ENCODE peak calls at places on chromosomes 11 and 22, in five cellular contexts. Z is memory B cell, Q is fibroblast of pulmonary artery, D is aorta, M is sigmoid colon. X is an unnamed sample.

GRCh38 chr22:32844251-32844650 is 42.7 kb downstream of the TIMP3 start:
- DNase-seq in Z (no peak), Q (no peak), D (no peak), M (no peak), X (no peak)

GRCh38 chr11:120376547-120377182 is 40.5 kb downstream of the ARHGEF12 start:
- DNase-seq in Z (no peak), Q (no peak), D (no peak), M (no peak), X (no peak)

GRCh38 chr11:130947481-130947880 is 31.2 kb upstream of the SNX19 start:
- DNase-seq in Z (no peak), Q (no peak), D (no peak), M (no peak), X (no peak)

GRCh38 chr11:45580399-45580798 is 85.0 kb downstream of the CHST1 start:
- DNase-seq in Z (no peak), Q (peak; percentile 64), D (no peak), M (no peak), X (peak; percentile 37)

GRCh38 chr11:6268811-6269210 is 9.2 kb downstream of the CCKBR start:
- DNase-seq in Z (no peak), Q (no peak), D (no peak), M (no peak), X (no peak)

GRCh38 chr22:33274214-33274828 is 216.1 kb upstream of the SYN3 start:
- DNase-seq in Z (peak; percentile 59), Q (peak; percentile 27), D (no peak), M (no peak), X (peak; percentile 12)

GRCh38 chr11:83918471-83918870 is 632.3 kb upstream of the CCDC90B start:
- DNase-seq in Z (no peak), Q (no peak), D (peak; percentile 60), M (peak; percentile 74), X (peak; percentile 2)

GRCh38 chr11:105903113-105903512 is 118.9 kb downstream of the MSANTD4 start:
- DNase-seq in Z (no peak), Q (no peak), D (no peak), M (no peak), X (no peak)

GRCh38 chr11:65429724-65430405 is 7.3 kb downstream of the NEAT1 start:
- DNase-seq in Z (no peak), Q (peak; percentile 92), D (peak; percentile 88), M (peak; percentile 89), X (peak; percentile 94)

GRCh38 chr11:70948416-70948815 is 304.0 kb downstream of the SHANK2 start:
- DNase-seq in Z (no peak), Q (no peak), D (no peak), M (no peak), X (no peak)

GRCh38 chr11:68033708-68034045 is 3.2 kb downstream of the NDUFS8 start:
- DNase-seq in Z (no peak), Q (no peak), D (no peak), M (no peak), X (no peak)

GRCh38 chr22:35525687-35526332 is 14.8 kb upstream of the RASD2 start:
- DNase-seq in Z (no peak), Q (no peak), D (no peak), M (peak; percentile 67), X (no peak)

GRCh38 chr11:33699515-33700424 is 856 bp downstream of the C11orf91 start:
- DNase-seq in Z (no peak), Q (no peak), D (peak; percentile 64), M (no peak), X (no peak)

X was measured in fibroblast of the aortic adventitia.